ENCODE peak calls at places on chromosomes 16 and 17, in seven cellular contexts. H, I, U, C, V, Y and K are unnamed samples.

GRCh38 chr16:85437161-85438052 is 175.7 kb upstream of the GSE1 start:
- DNase-seq in U (no peak), C (no peak), H (peak), V (no peak), I (no peak), Y (no peak), K (no peak)

GRCh38 chr17:7313028-7313889 is 1.9 kb downstream of the GPS2 start:
- DNase-seq in I (no peak), C (no peak), Y (no peak), H (no peak), V (no peak), U (no peak), K (no peak)

GRCh38 chr17:42695500-42695899 is 13.2 kb downstream of the CNTNAP1 start:
- DNase-seq in C (no peak), Y (no peak), I (no peak), V (no peak), U (no peak), H (no peak), K (no peak)

GRCh38 chr17:47179141-47179540 is 10.0 kb downstream of the CDC27 start:
- DNase-seq in C (no peak), Y (no peak), I (no peak), H (no peak), V (no peak), U (no peak), K (no peak)

GRCh38 chr17:10172241-10172741 is 26.1 kb downstream of the GAS7 start:
- DNase-seq in H (no peak), C (no peak), Y (no peak), U (no peak), V (no peak), I (no peak), K (no peak)

GRCh38 chr16:80883159-80883642 is 78.8 kb upstream of the CDYL2 start:
- DNase-seq in H (no peak), U (no peak), V (no peak), Y (no peak), I (no peak), C (no peak), K (no peak)

GRCh38 chr16:81831722-81832126 is 52.6 kb downstream of the PLCG2 start:
- DNase-seq in I (no peak), C (peak), H (peak), U (no peak), V (no peak), Y (no peak), K (no peak)

GRCh38 chr16:72848759-72849664 is 198.9 kb downstream of the ZFHX3 start:
- DNase-seq in I (peak), H (peak), V (no peak), U (no peak), Y (peak), C (peak), K (no peak)

GRCh38 chr16:67173808-67174705 is 3.7 kb downstream of the NOL3 start:
- DNase-seq in V (peak), H (peak), I (peak), C (peak), Y (peak), U (no peak), K (peak)

GRCh38 chr17:15171433-15172047 is 93.6 kb downstream of the PMP22 start:
- DNase-seq in I (no peak), H (peak), U (peak), V (no peak), Y (peak), C (peak), K (no peak)

GRCh38 chr17:43467981-43468541 is 15.7 kb upstream of the DHX8 start:
- DNase-seq in H (peak), Y (peak), V (no peak), I (no peak), C (no peak), U (no peak), K (no peak)

GRCh38 chr17:59406808-59407381 is 75.4 kb downstream of the YPEL2 start:
- DNase-seq in C (no peak), H (no peak), Y (peak), I (no peak), V (no peak), U (no peak), K (no peak)

GRCh38 chr17:28252436-28252835 is 66.6 kb upstream of the TMEM97 start:
- DNase-seq in I (no peak), V (no peak), H (no peak), U (no peak), Y (no peak), C (no peak), K (no peak)

GRCh38 chr17:74798239-74798707 is 22.1 kb upstream of the NAT9 start:
- DNase-seq in Y (no peak), I (no peak), C (no peak), H (no peak), V (no peak), U (no peak), K (no peak)

GRCh38 chr17:38798614-38799500 is 499 bp downstream of the PIP4K2B start:
- DNase-seq in I (peak), U (peak), H (peak), V (peak), Y (no peak), C (peak), K (peak)

GRCh38 chr16:72894291-72895151 is 153.4 kb downstream of the ZFHX3 start:
- DNase-seq in I (no peak), U (no peak), H (peak), V (no peak), C (no peak), Y (no peak), K (no peak)

GRCh38 chr16:69520413-69520799 is 45.4 kb upstream of the NFAT5 start:
- DNase-seq in V (no peak), H (no peak), C (no peak), I (no peak), U (no peak), Y (no peak), K (no peak)

GRCh38 chr17:42130310-42130936 is 7.8 kb downstream of the HSPB9 start:
- DNase-seq in I (no peak), C (no peak), V (no peak), Y (no peak), U (no peak), H (no peak), K (no peak)

GRCh38 chr17:82281502-82282238 is 8.2 kb upstream of the CSNK1D start:
- DNase-seq in C (no peak), U (no peak), H (no peak), I (no peak), Y (no peak), V (peak), K (no peak)

GRCh38 chr17:8016632-8017424 is 14.4 kb downstream of the GUCY2D start:
- DNase-seq in H (peak), U (no peak), C (no peak), V (peak), I (no peak), Y (no peak), K (no peak)

GRCh38 chr17:70929226-70929625 is 759.9 kb downstream of the KCNJ2 start:
- DNase-seq in U (no peak), H (no peak), C (no peak), V (no peak), Y (no peak), I (no peak), K (no peak)

GRCh38 chr17:20189322-20189721 is 180.2 kb downstream of the SPECC1 start:
- DNase-seq in U (no peak), Y (no peak), H (no peak), V (no peak), I (no peak), C (no peak), K (no peak)

GRCh38 chr16:89815639-89816348 is 653 bp downstream of the FANCA start:
- DNase-seq in I (no peak), H (no peak), U (no peak), V (no peak), C (no peak), Y (no peak), K (no peak)

GRCh38 chr16:75267631-75268264 is 16.3 kb upstream of the BCAR1 start:
- DNase-seq in U (no peak), Y (no peak), I (no peak), C (peak), H (peak), V (no peak), K (no peak)

GRCh38 chr16:27764427-27764826 is 214.5 kb downstream of the KATNIP start:
- DNase-seq in H (no peak), C (no peak), I (no peak), Y (no peak), V (no peak), U (no peak), K (no peak)

GRCh38 chr17:9512323-9513168 is 63.1 kb downstream of the STX8 start:
- DNase-seq in U (no peak), C (no peak), H (no peak), V (no peak), Y (no peak), I (no peak), K (no peak)

GRCh38 chr16:50697881-50698767 is 4.7 kb downstream of the NOD2 start:
- DNase-seq in C (no peak), Y (peak), V (no peak), I (no peak), U (no peak), H (no peak), K (peak)

GRCh38 chr17:78818932-78819331 is 21.7 kb downstream of the USP36 start:
- DNase-seq in U (no peak), C (no peak), V (no peak), H (no peak), I (no peak), Y (no peak), K (peak)

GRCh38 chr17:77365584-77366186 is 224.9 kb downstream of the SEC14L1 start:
- DNase-seq in H (peak), Y (no peak), V (no peak), I (peak), U (no peak), C (peak), K (no peak)

GRCh38 chr17:1197781-1198490 is 18.2 kb upstream of the ABR start:
- DNase-seq in Y (no peak), C (peak), H (peak), I (no peak), V (no peak), U (peak), K (peak)

GRCh38 chr17:45361451-45361850 is 44.6 kb upstream of the MAP3K14 start:
- DNase-seq in C (no peak), U (no peak), V (no peak), Y (no peak), I (no peak), H (peak), K (no peak)

GRCh38 chr16:63361032-63361624 is 1324.9 kb upstream of the CDH8 start:
- DNase-seq in Y (peak), V (no peak), C (no peak), H (no peak), I (no peak), U (no peak), K (no peak)

GRCh38 chr17:40547079-40547784 is 18.0 kb downstream of the CCR7 start:
- DNase-seq in I (no peak), Y (no peak), H (peak), U (no peak), C (no peak), V (no peak), K (no peak)

GRCh38 chr17:78045316-78045715 is 83.2 kb downstream of the TMC6 start:
- DNase-seq in U (no peak), I (no peak), H (no peak), C (no peak), Y (no peak), V (no peak), K (no peak)

GRCh38 chr17:17511971-17512858 is 16.0 kb upstream of the RASD1 start:
- DNase-seq in C (no peak), U (no peak), V (no peak), H (no peak), I (no peak), Y (peak), K (no peak)

GRCh38 chr17:6528557-6528956 is 27.8 kb downstream of the PITPNM3 start:
- DNase-seq in C (no peak), Y (no peak), V (no peak), U (no peak), H (peak), I (no peak), K (no peak)